ENCODE peak calls at places on chromosomes 16 and 17, in seven cellular contexts. Z is suprapubic skin, W is kidney glomerular epithelial cell, I is breast epithelium, P is GM12892, K is NCI-H2081, R is RWPE1. C is an unnamed sample.

GRCh38 chr16:68644303-68644702 is 807 bp upstream of the CDH3 start:
- DNase-seq in W (no peak), K (no peak), I (no peak), P (no peak), Z (no peak), R (no peak), C (no peak)

GRCh38 chr17:17351356-17351891 is 48.3 kb downstream of the NT5M start:
- DNase-seq in W (no peak), P (no peak), K (no peak), Z (no peak), R (no peak), I (no peak), C (no peak)

GRCh38 chr17:48057626-48058025 is 9.5 kb downstream of the NFE2L1 start:
- DNase-seq in I (no peak), R (no peak), Z (no peak), K (no peak), P (no peak), W (no peak), C (no peak)

GRCh38 chr16:85199069-85199725 is 86.9 kb upstream of the CIBAR2 start:
- DNase-seq in R (no peak), P (no peak), K (no peak), W (no peak), I (no peak), Z (no peak), C (no peak)

GRCh38 chr17:15966879-15967248 is 21.9 kb downstream of the ADORA2B start:
- DNase-seq in R (no peak), Z (peak; percentile 50), W (no peak), K (no peak), P (no peak), I (no peak), C (no peak)

GRCh38 chr17:68057531-68057952 is 22.0 kb downstream of the KPNA2 start:
- DNase-seq in P (no peak), I (no peak), Z (no peak), R (no peak), K (peak; percentile 22), W (no peak), C (no peak)

GRCh38 chr17:61404702-61405046 is 5.0 kb downstream of the TBX2 start:
- DNase-seq in I (no peak), R (no peak), W (no peak), K (no peak), Z (peak; percentile 53), P (no peak), C (no peak)

GRCh38 chr16:72787519-72788268 is 260.2 kb downstream of the ZFHX3 start:
- DNase-seq in R (peak; percentile 74), I (peak; percentile 55), P (peak; percentile 66), Z (peak; percentile 84), K (no peak), W (peak; percentile 52), C (peak; percentile 56)

GRCh38 chr16:71846443-71846842 is 667 bp downstream of the ATXN1L start:
- DNase-seq in I (no peak), R (peak; percentile 18), Z (no peak), P (no peak), K (no peak), W (no peak), C (no peak)